ENCODE peak calls at places on chromosomes 12 and 14, in nine cellular contexts. One of them, this sample, is unnamed.

GRCh38 chr14:50038398-50039119 is 77.8 kb downstream of the VCPKMT start:
- DNase-seq in amniotic stem cell: peak; percentile 90
- DNase-seq in hepatocyte: no peak
- DNase-seq in stimulated activated naive CD8-positive, alpha-beta T cell treated with anti-CD3 and anti-CD28 coated beads, Interleukin-15, amount 100 ng/mL, for 72 hours: peak; percentile 93
- DNase-seq in LHCN-M2: peak; percentile 98
- DNase-seq in CD4-positive, alpha-beta T cell: no peak
- DNase-seq in GM03348: peak; percentile 89
- DNase-seq in NCI-H1417: no peak
- DNase-seq in MV-4-11: peak; percentile 99
- DNase-seq in this sample: no peak

GRCh38 chr14:46051801-46052200 is 599.8 kb downstream of the RPL10L start:
- DNase-seq in amniotic stem cell: no peak
- DNase-seq in hepatocyte: no peak
- DNase-seq in stimulated activated naive CD8-positive, alpha-beta T cell treated with anti-CD3 and anti-CD28 coated beads, Interleukin-15, amount 100 ng/mL, for 72 hours: no peak
- DNase-seq in LHCN-M2: no peak
- DNase-seq in CD4-positive, alpha-beta T cell: no peak
- DNase-seq in GM03348: no peak
- DNase-seq in NCI-H1417: no peak
- DNase-seq in MV-4-11: no peak
- DNase-seq in this sample: no peak

GRCh38 chr12:22993639-22994038 is 368.7 kb downstream of the ETNK1 start:
- DNase-seq in amniotic stem cell: no peak
- DNase-seq in hepatocyte: no peak
- DNase-seq in stimulated activated naive CD8-positive, alpha-beta T cell treated with anti-CD3 and anti-CD28 coated beads, Interleukin-15, amount 100 ng/mL, for 72 hours: no peak
- DNase-seq in LHCN-M2: no peak
- DNase-seq in CD4-positive, alpha-beta T cell: no peak
- DNase-seq in GM03348: no peak
- DNase-seq in NCI-H1417: peak; percentile 27
- DNase-seq in MV-4-11: no peak
- DNase-seq in this sample: no peak

GRCh38 chr14:66746316-66747006 is 238.5 kb downstream of the GPHN start:
- DNase-seq in amniotic stem cell: peak; percentile 1
- DNase-seq in hepatocyte: peak; percentile 14
- DNase-seq in stimulated activated naive CD8-positive, alpha-beta T cell treated with anti-CD3 and anti-CD28 coated beads, Interleukin-15, amount 100 ng/mL, for 72 hours: no peak
- DNase-seq in LHCN-M2: peak; percentile 56
- DNase-seq in CD4-positive, alpha-beta T cell: no peak
- DNase-seq in GM03348: peak; percentile 45
- DNase-seq in NCI-H1417: peak; percentile 14
- DNase-seq in MV-4-11: peak; percentile 22
- DNase-seq in this sample: no peak

GRCh38 chr12:26121323-26121740 is 3.5 kb downstream of the BHLHE41 start:
- DNase-seq in amniotic stem cell: no peak
- DNase-seq in hepatocyte: no peak
- DNase-seq in stimulated activated naive CD8-positive, alpha-beta T cell treated with anti-CD3 and anti-CD28 coated beads, Interleukin-15, amount 100 ng/mL, for 72 hours: no peak
- DNase-seq in LHCN-M2: no peak
- DNase-seq in CD4-positive, alpha-beta T cell: no peak
- DNase-seq in GM03348: no peak
- DNase-seq in NCI-H1417: peak; percentile 49
- DNase-seq in MV-4-11: no peak
- DNase-seq in this sample: no peak

GRCh38 chr14:90858511-90858910 is 42.3 kb upstream of the TTC7B start:
- DNase-seq in amniotic stem cell: no peak
- DNase-seq in hepatocyte: no peak
- DNase-seq in stimulated activated naive CD8-positive, alpha-beta T cell treated with anti-CD3 and anti-CD28 coated beads, Interleukin-15, amount 100 ng/mL, for 72 hours: no peak
- DNase-seq in LHCN-M2: no peak
- DNase-seq in CD4-positive, alpha-beta T cell: no peak
- DNase-seq in GM03348: no peak
- DNase-seq in NCI-H1417: no peak
- DNase-seq in MV-4-11: no peak
- DNase-seq in this sample: no peak

GRCh38 chr12:3543826-3544225 is 52.8 kb downstream of the PRMT8 start:
- DNase-seq in amniotic stem cell: no peak
- DNase-seq in hepatocyte: no peak
- DNase-seq in stimulated activated naive CD8-positive, alpha-beta T cell treated with anti-CD3 and anti-CD28 coated beads, Interleukin-15, amount 100 ng/mL, for 72 hours: no peak
- DNase-seq in LHCN-M2: no peak
- DNase-seq in CD4-positive, alpha-beta T cell: no peak
- DNase-seq in GM03348: no peak
- DNase-seq in NCI-H1417: no peak
- DNase-seq in MV-4-11: no peak
- DNase-seq in this sample: no peak

GRCh38 chr14:74535756-74536325 is 42.3 kb downstream of the ISCA2 start:
- DNase-seq in amniotic stem cell: no peak
- DNase-seq in hepatocyte: no peak
- DNase-seq in stimulated activated naive CD8-positive, alpha-beta T cell treated with anti-CD3 and anti-CD28 coated beads, Interleukin-15, amount 100 ng/mL, for 72 hours: no peak
- DNase-seq in LHCN-M2: no peak
- DNase-seq in CD4-positive, alpha-beta T cell: no peak
- DNase-seq in GM03348: no peak
- DNase-seq in NCI-H1417: no peak
- DNase-seq in MV-4-11: no peak
- DNase-seq in this sample: no peak

GRCh38 chr14:64912256-64912655 is 2.0 kb upstream of the CHURC1 start:
- DNase-seq in amniotic stem cell: no peak
- DNase-seq in hepatocyte: no peak
- DNase-seq in stimulated activated naive CD8-positive, alpha-beta T cell treated with anti-CD3 and anti-CD28 coated beads, Interleukin-15, amount 100 ng/mL, for 72 hours: no peak
- DNase-seq in LHCN-M2: no peak
- DNase-seq in CD4-positive, alpha-beta T cell: no peak
- DNase-seq in GM03348: no peak
- DNase-seq in NCI-H1417: no peak
- DNase-seq in MV-4-11: no peak
- DNase-seq in this sample: no peak

GRCh38 chr14:34023824-34024767 is 73.2 kb upstream of the EGLN3 start:
- DNase-seq in amniotic stem cell: no peak
- DNase-seq in hepatocyte: peak; percentile 42
- DNase-seq in stimulated activated naive CD8-positive, alpha-beta T cell treated with anti-CD3 and anti-CD28 coated beads, Interleukin-15, amount 100 ng/mL, for 72 hours: no peak
- DNase-seq in LHCN-M2: no peak
- DNase-seq in CD4-positive, alpha-beta T cell: no peak
- DNase-seq in GM03348: no peak
- DNase-seq in NCI-H1417: peak; percentile 25
- DNase-seq in MV-4-11: no peak
- DNase-seq in this sample: no peak

GRCh38 chr12:47087088-47087688 is 7.4 kb upstream of the AMIGO2 start:
- DNase-seq in amniotic stem cell: no peak
- DNase-seq in hepatocyte: no peak
- DNase-seq in stimulated activated naive CD8-positive, alpha-beta T cell treated with anti-CD3 and anti-CD28 coated beads, Interleukin-15, amount 100 ng/mL, for 72 hours: no peak
- DNase-seq in LHCN-M2: no peak
- DNase-seq in CD4-positive, alpha-beta T cell: no peak
- DNase-seq in GM03348: no peak
- DNase-seq in NCI-H1417: peak; percentile 87
- DNase-seq in MV-4-11: no peak
- DNase-seq in this sample: no peak

GRCh38 chr14:103711516-103712431 is 3.5 kb downstream of the XRCC3 start:
- DNase-seq in amniotic stem cell: no peak
- DNase-seq in hepatocyte: no peak
- DNase-seq in stimulated activated naive CD8-positive, alpha-beta T cell treated with anti-CD3 and anti-CD28 coated beads, Interleukin-15, amount 100 ng/mL, for 72 hours: no peak
- DNase-seq in LHCN-M2: no peak
- DNase-seq in CD4-positive, alpha-beta T cell: no peak
- DNase-seq in GM03348: no peak
- DNase-seq in NCI-H1417: peak; percentile 24
- DNase-seq in MV-4-11: no peak
- DNase-seq in this sample: no peak

GRCh38 chr14:23800811-23801210 is 152.8 kb upstream of the DHRS4 start:
- DNase-seq in amniotic stem cell: no peak
- DNase-seq in hepatocyte: no peak
- DNase-seq in stimulated activated naive CD8-positive, alpha-beta T cell treated with anti-CD3 and anti-CD28 coated beads, Interleukin-15, amount 100 ng/mL, for 72 hours: no peak
- DNase-seq in LHCN-M2: no peak
- DNase-seq in CD4-positive, alpha-beta T cell: no peak
- DNase-seq in GM03348: no peak
- DNase-seq in NCI-H1417: no peak
- DNase-seq in MV-4-11: no peak
- DNase-seq in this sample: no peak

GRCh38 chr12:34186492-34186891 is 164.2 kb downstream of the ALG10 start:
- DNase-seq in amniotic stem cell: no peak
- DNase-seq in hepatocyte: no peak
- DNase-seq in stimulated activated naive CD8-positive, alpha-beta T cell treated with anti-CD3 and anti-CD28 coated beads, Interleukin-15, amount 100 ng/mL, for 72 hours: no peak
- DNase-seq in LHCN-M2: no peak
- DNase-seq in CD4-positive, alpha-beta T cell: no peak
- DNase-seq in GM03348: no peak
- DNase-seq in NCI-H1417: peak; percentile 9
- DNase-seq in MV-4-11: peak; percentile 66
- DNase-seq in this sample: no peak

This sample was measured in T-helper 9 cell.